ENCODE peak calls at places on chromosomes 3 and 15, in eight cellular contexts. Q is NB4, H is substantia nigra, A is NCI-H748 treated with DMSO at 0.1 percent for 48 hours, F is AML-193, S is colonic mucosa, Y is T-helper 9 cell, U is GM23248. T is an unnamed sample.

GRCh38 chr15:42933886-42934667 is 13.5 kb upstream of the TTBK2 start:
- DNase-seq in H (no peak), A (no peak), U (no peak), S (no peak), Q (peak), F (no peak), Y (no peak), T (no peak)

GRCh38 chr3:195807681-195808121 is 4.0 kb downstream of the MUC4 start:
- DNase-seq in U (no peak), S (peak), H (no peak), A (no peak), F (no peak), Q (no peak), Y (no peak), T (no peak)

GRCh38 chr15:69903476-69904295 is 194.0 kb downstream of the TLE3 start:
- DNase-seq in S (no peak), H (no peak), Y (no peak), U (peak), A (no peak), Q (no peak), F (no peak), T (no peak)

GRCh38 chr3:12155833-12156232 is 2.9 kb downstream of the TIMP4 start:
- DNase-seq in S (no peak), H (no peak), F (no peak), Q (no peak), U (peak), A (no peak), Y (no peak), T (no peak)

GRCh38 chr3:198079771-198080520 is 119.9 kb downstream of the LMLN start:
- DNase-seq in Y (peak), S (peak), A (no peak), F (no peak), U (peak), H (no peak), Q (peak), T (no peak)

GRCh38 chr3:194422188-194422587 is 23.1 kb upstream of the GP5 start:
- DNase-seq in F (no peak), A (no peak), Q (no peak), Y (no peak), U (peak), S (no peak), H (no peak), T (no peak)

GRCh38 chr3:31077021-31077601 is 182.7 kb upstream of the GADL1 start:
- DNase-seq in S (no peak), U (peak), Q (peak), H (no peak), F (no peak), A (no peak), Y (no peak), T (no peak)

GRCh38 chr3:117665311-117665710 is 955.7 kb downstream of the TUSC7 start:
- DNase-seq in A (no peak), H (no peak), S (peak), Q (no peak), F (no peak), Y (no peak), U (no peak), T (no peak)

GRCh38 chr3:36147934-36148333 is 232.4 kb upstream of the STAC start:
- DNase-seq in Q (no peak), Y (no peak), U (no peak), A (no peak), H (no peak), S (no peak), F (no peak), T (no peak)

GRCh38 chr3:14606663-14607339 is 44.8 kb upstream of the CCDC174 start:
- DNase-seq in Y (no peak), U (peak), A (no peak), H (no peak), F (no peak), Q (no peak), S (no peak), T (no peak)

GRCh38 chr15:42483677-42484076 is 7.3 kb downstream of the ZNF106 start:
- DNase-seq in H (no peak), Y (no peak), U (no peak), A (no peak), Q (no peak), S (no peak), F (no peak), T (no peak)

GRCh38 chr15:66780172-66780972 is 78.3 kb downstream of the SMAD6 start:
- DNase-seq in U (peak), H (no peak), S (peak), Y (no peak), Q (no peak), F (no peak), A (no peak), T (no peak)

GRCh38 chr3:160226026-160226739 is 961 bp downstream of the C3orf80 start:
- DNase-seq in H (no peak), U (peak), Q (peak), Y (no peak), A (no peak), S (no peak), F (no peak), T (no peak)

GRCh38 chr15:51095681-51096331 is 1.1 kb upstream of the TNFAIP8L3 start:
- DNase-seq in U (no peak), S (no peak), H (no peak), F (no peak), Y (no peak), A (no peak), Q (no peak), T (no peak)

GRCh38 chr3:51539291-51539891 is 872 bp downstream of the RAD54L2 start:
- DNase-seq in Q (peak), U (peak), A (no peak), H (no peak), F (peak), Y (peak), S (peak), T (no peak)

GRCh38 chr15:68699881-68700394 is 120.8 kb downstream of the ANP32A start:
- DNase-seq in F (no peak), Y (no peak), S (no peak), U (peak), A (no peak), Q (no peak), H (peak), T (no peak)

GRCh38 chr3:107258285-107258684 is 119.0 kb upstream of the CCDC54 start:
- DNase-seq in H (no peak), A (no peak), Y (no peak), U (no peak), S (no peak), F (no peak), Q (no peak), T (no peak)

GRCh38 chr3:105417538-105418289 is 51.0 kb downstream of the ALCAM start:
- DNase-seq in U (peak), Y (no peak), S (no peak), Q (no peak), A (no peak), F (peak), H (no peak), T (no peak)

GRCh38 chr3:149441662-149442442 is 32.6 kb upstream of the TM4SF4 start:
- DNase-seq in H (no peak), A (no peak), F (no peak), Y (no peak), Q (no peak), U (peak), S (no peak), T (no peak)

GRCh38 chr15:27587810-27588209 is 511.3 kb downstream of the OCA2 start:
- DNase-seq in F (no peak), Q (peak), Y (no peak), A (peak), H (no peak), S (no peak), U (no peak), T (no peak)

GRCh38 chr15:68819451-68820204 is 1.1 kb downstream of the ANP32A start:
- DNase-seq in U (peak), A (peak), F (peak), S (peak), Y (peak), H (peak), Q (peak), T (no peak)

GRCh38 chr15:36903195-36903594 is 197.2 kb downstream of the MEIS2 start:
- DNase-seq in H (no peak), Q (no peak), U (no peak), Y (no peak), S (no peak), F (no peak), A (no peak), T (no peak)

GRCh38 chr15:69415381-69415780 is 1.2 kb downstream of the KIF23 start:
- DNase-seq in S (no peak), F (no peak), U (peak), Q (peak), H (no peak), Y (no peak), A (no peak), T (no peak)

GRCh38 chr3:41241800-41242571 is 42.7 kb downstream of the CTNNB1 start:
- DNase-seq in F (no peak), A (no peak), S (no peak), Y (no peak), U (no peak), Q (no peak), H (no peak), T (no peak)

GRCh38 chr15:42608767-42609488 is 33.5 kb downstream of the STARD9 start:
- DNase-seq in Q (peak), A (no peak), H (no peak), U (no peak), Y (no peak), F (no peak), S (no peak), T (no peak)

GRCh38 chr3:183153210-183153950 is 9.2 kb downstream of the LAMP3 start:
- DNase-seq in Y (no peak), A (no peak), S (no peak), H (no peak), F (no peak), U (no peak), Q (no peak), T (no peak)

GRCh38 chr3:174540536-174540935 is 318.6 kb upstream of the NAALADL2 start:
- DNase-seq in F (no peak), U (no peak), Q (no peak), S (no peak), H (no peak), A (peak), Y (no peak), T (no peak)

GRCh38 chr15:91335702-91336101 is 235.6 kb downstream of the SV2B start:
- DNase-seq in A (no peak), F (no peak), U (no peak), Y (no peak), S (no peak), H (no peak), Q (no peak), T (no peak)

GRCh38 chr3:188956839-188957489 is 214.8 kb upstream of the TPRG1 start:
- DNase-seq in H (no peak), U (peak), Q (peak), A (no peak), Y (no peak), F (peak), S (no peak), T (no peak)

GRCh38 chr15:90141646-90142045 is 39.4 kb upstream of the IDH2 start:
- DNase-seq in A (no peak), Q (peak), S (no peak), Y (no peak), H (no peak), F (no peak), U (peak), T (no peak)

GRCh38 chr3:176623751-176624150 is 573.5 kb downstream of the TBL1XR1 start:
- DNase-seq in U (no peak), Y (no peak), A (no peak), S (no peak), F (no peak), H (no peak), Q (no peak), T (no peak)

GRCh38 chr15:67094001-67094826 is 28.8 kb downstream of the SMAD3 start:
- DNase-seq in H (no peak), S (no peak), F (no peak), Y (no peak), Q (peak), U (no peak), A (no peak), T (no peak)

GRCh38 chr15:88701561-88702095 is 62.8 kb downstream of the ISG20 start:
- DNase-seq in H (no peak), S (no peak), Q (peak), A (no peak), Y (peak), U (no peak), F (no peak), T (no peak)

T was measured in SIG-M5.